ENCODE peak calls at places on chromosomes 3 and 15, in four cellular contexts. F is hepatocyte; O is transverse colon; C is CD8-positive, alpha-beta T cell. B is an unnamed sample. For H3K4me1, the result is how much of the 10 kb centered on the place peaks cover.

GRCh38 chr3:50322386-50323091 is at the start of gene HYAL2:
- DNase-seq in F (no peak), O (no peak), C (no peak), B (no peak)

GRCh38 chr15:100255644-100256043 is 86.1 kb downstream of the ADAMTS17 start:
- DNase-seq in F (no peak), O (no peak), C (no peak), B (no peak)

GRCh38 chr3:103672346-103672745 is 1237.5 kb downstream of the ZPLD1 start:
- DNase-seq in F (no peak), O (no peak), C (no peak), B (no peak)

GRCh38 chr3:123300572-123300971 is 98.8 kb downstream of the SEC22A start:
- DNase-seq in F (no peak), O (no peak), C (no peak), B (no peak)

GRCh38 chr3:63607716-63608115 is 44.8 kb upstream of the SNTN start:
- DNase-seq in F (no peak), O (no peak), C (no peak), B (no peak)

GRCh38 chr15:58357529-58358476 is 74.0 kb upstream of the LIPC start:
- DNase-seq in F (peak), O (no peak), C (peak), B (no peak)

GRCh38 chr15:80188293-80188692 is 35.5 kb downstream of the FAH start:
- DNase-seq in F (peak), O (no peak), C (no peak), B (no peak)

GRCh38 chr3:21860657-21861056 is 109.6 kb upstream of the ZNF385D start:
- DNase-seq in F (no peak), O (no peak), C (no peak), B (no peak)

GRCh38 chr3:23648326-23648964 is 157.3 kb upstream of the UBE2E1 start:
- DNase-seq in F (no peak), O (no peak), C (no peak), B (no peak)

GRCh38 chr3:194328080-194328571 is 23.0 kb downstream of the CPN2 start:
- DNase-seq in F (no peak), O (no peak), C (peak), B (no peak)

GRCh38 chr3:105119801-105120340 is 246.8 kb upstream of the ALCAM start:
- DNase-seq in F (no peak), O (no peak), C (no peak), B (no peak)

GRCh38 chr3:63909431-63909830 is 2.8 kb downstream of the SCAANT1 start:
- DNase-seq in F (no peak), O (no peak), C (no peak), B (no peak)

GRCh38 chr3:27880969-27881892 is 159.1 kb upstream of the EOMES start:
- DNase-seq in F (no peak), O (peak), C (peak), B (no peak)

GRCh38 chr3:177345049-177345972 is 148.0 kb upstream of the TBL1XR1 start:
- DNase-seq in F (peak), O (peak), C (peak), B (peak)

GRCh38 chr3:53818221-53819162 is 27.7 kb downstream of the CHDH start:
- DNase-seq in F (no peak), O (no peak), C (no peak), B (no peak)

GRCh38 chr3:41679412-41679811 is 282.5 kb downstream of the ULK4 start:
- DNase-seq in F (no peak), O (no peak), C (no peak), B (no peak)

GRCh38 chr15:50302581-50302980 is 37.1 kb upstream of the HDC start:
- DNase-seq in F (no peak), O (no peak), C (no peak), B (no peak)

GRCh38 chr3:112109313-112109712 is 23.1 kb downstream of the C3orf52 start:
- DNase-seq in F (no peak), O (no peak), C (no peak), B (no peak)

GRCh38 chr3:88997276-88997675 is 110.1 kb upstream of the EPHA3 start:
- DNase-seq in F (no peak), O (no peak), C (no peak), B (no peak)

GRCh38 chr3:41198526-41198925 is 779 bp upstream of the CTNNB1 start:
- DNase-seq in F (peak), O (peak), C (peak), B (peak)

GRCh38 chr3:57746156-57747125 is 9.7 kb upstream of the SLMAP start:
- DNase-seq in F (no peak), O (no peak), C (no peak), B (no peak)

GRCh38 chr3:170532573-170532972 is 53.3 kb downstream of the SLC7A14 start:
- DNase-seq in F (no peak), O (no peak), C (no peak), B (no peak)

GRCh38 chr3:69092030-69092513 is 7.3 kb downstream of the ARL6IP5 start:
- DNase-seq in F (no peak), O (no peak), C (peak), B (no peak)

GRCh38 chr15:74129411-74130088 is 836 bp upstream of the ISLR2 start:
- DNase-seq in F (no peak), O (no peak), C (no peak), B (no peak)

GRCh38 chr3:184944221-184944620 is 132.3 kb downstream of the VPS8 start:
- DNase-seq in F (no peak), O (no peak), C (no peak), B (no peak)

GRCh38 chr3:149277338-149277813 is 55.7 kb upstream of the CP start:
- DNase-seq in F (peak), O (no peak), C (no peak), B (no peak)

GRCh38 chr3:105062853-105063252 is 303.9 kb upstream of the ALCAM start:
- DNase-seq in F (no peak), O (no peak), C (no peak), B (no peak)

GRCh38 chr15:26082069-26082832 is 219.1 kb upstream of the ATP10A start:
- DNase-seq in F (peak), O (peak), C (peak), B (peak)
- TF ChIP-seq CTCF in F (no peak), O (peak), C (no peak), B (no peak)

DNA sequence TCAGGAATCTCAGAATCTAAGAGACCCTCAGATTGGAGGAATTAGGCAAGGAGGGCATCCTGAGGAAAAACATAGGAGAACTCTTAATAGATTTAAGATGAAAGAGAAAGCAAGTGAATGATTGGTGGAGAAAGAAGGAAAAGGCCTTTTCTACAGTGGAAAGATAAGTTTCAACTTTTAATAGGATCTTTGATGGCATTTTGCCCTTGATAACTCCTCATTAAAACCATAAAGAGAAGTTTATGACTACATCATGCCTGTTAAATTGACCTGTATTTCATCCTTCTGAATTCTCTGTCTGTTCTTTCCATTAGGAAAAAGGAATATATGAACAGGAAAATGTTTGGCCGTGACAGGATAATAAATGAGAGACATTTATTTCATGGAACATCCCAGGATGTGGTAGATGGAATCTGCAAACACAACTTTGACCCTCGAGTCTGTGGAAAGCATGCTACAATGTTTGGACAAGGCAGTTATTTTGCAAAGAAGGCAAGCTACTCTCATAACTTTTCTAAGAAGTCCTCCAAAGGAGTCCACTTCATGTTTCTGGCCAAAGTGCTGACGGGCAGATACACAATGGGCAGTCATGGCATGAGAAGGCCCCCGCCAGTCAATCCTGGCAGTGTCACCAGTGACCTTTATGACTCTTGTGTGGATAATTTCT is 30.1 kb downstream of the TIPARP start:
- DNase-seq in F (no peak), O (no peak), C (no peak), B (no peak)
- H3K4me1 ChIP-seq in F (under half), O (under half), C (under half), B (under half)

GRCh38 chr15:31487811-31488436 is 161.3 kb downstream of the KLF13 start:
- DNase-seq in F (no peak), O (no peak), C (no peak), B (no peak)

GRCh38 chr15:31488437-31489204 is 162.0 kb downstream of the KLF13 start:
- DNase-seq in F (peak), O (peak), C (peak), B (peak)

GRCh38 chr15:31486906-31487695 is 160.5 kb downstream of the KLF13 start:
- DNase-seq in F (no peak), O (no peak), C (no peak), B (peak)

GRCh38 chr15:31489801-31490646 is 163.4 kb downstream of the KLF13 start:
- DNase-seq in F (peak), O (peak), C (no peak), B (peak)

DNA sequence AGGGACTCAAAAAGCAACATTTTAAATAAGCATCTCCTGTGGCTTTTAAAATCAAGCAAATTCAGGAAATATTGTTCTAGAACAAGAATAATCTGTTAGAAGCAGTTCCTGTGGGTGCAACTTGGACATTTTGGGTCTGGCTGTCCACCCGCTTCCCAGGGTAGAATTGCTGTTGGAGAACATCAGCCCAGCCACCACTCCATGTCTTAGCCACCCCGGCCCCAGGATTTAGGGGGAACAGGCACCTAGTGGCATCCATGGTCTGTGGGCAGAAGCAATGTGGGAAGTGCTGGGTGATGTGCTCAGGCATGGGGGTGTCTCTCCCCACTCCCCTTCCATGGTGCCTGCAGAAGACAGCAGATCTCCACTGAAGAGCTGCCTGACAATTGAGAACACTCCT is 162.6 kb downstream of the KLF13 start:
- DNase-seq in F (no peak), O (no peak), C (no peak), B (peak)
- H3K27ac ChIP-seq in F (no peak), O (peak), C (no peak), B (no peak)

DNA sequence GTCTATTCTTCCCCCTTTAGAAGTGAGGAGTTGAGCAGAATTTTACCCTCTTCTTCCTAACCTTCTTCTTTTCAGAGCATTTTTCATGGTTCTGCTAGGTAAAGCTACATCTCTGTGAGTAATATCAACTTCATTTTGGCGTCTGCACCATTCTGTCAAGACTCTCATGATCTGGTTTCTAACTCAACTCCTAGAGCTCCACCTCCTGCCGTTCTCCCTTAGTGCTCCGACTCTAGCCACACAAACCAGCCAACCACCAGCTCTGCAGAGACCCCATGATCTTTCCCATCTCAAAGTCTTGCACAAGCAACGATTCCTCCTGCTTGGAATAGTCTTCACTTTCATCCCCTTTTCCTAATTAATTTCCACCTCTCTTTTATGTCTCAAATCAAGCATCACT is 193.9 kb upstream of the TMC3 start:
- DNase-seq in F (no peak), O (no peak), C (no peak), B (no peak)
- TF ChIP-seq CTCF in F (no peak), O (no peak), C (no peak), B (no peak)

B was measured in gastrocnemius medialis.